ENCODE peak calls at places on chromosomes 6 and 20, in eight cellular contexts. One of them, this sample, is unnamed.

GRCh38 chr6:41371461-41371991 is 36.1 kb downstream of the NCR2 start:
- DNase-seq in pons: no peak
- DNase-seq in astrocyte of the hippocampus: peak; percentile 73
- DNase-seq in T-cell: no peak
- DNase-seq in epithelial cell of esophagus: peak; percentile 7
- DNase-seq in D721Med: no peak
- DNase-seq in EL: peak; percentile 66
- DNase-seq in NCI-H526: peak; percentile 73
- DNase-seq in this sample: no peak

GRCh38 chr6:149830731-149831379 is 33.3 kb downstream of the LRP11 start:
- DNase-seq in pons: peak; percentile 81
- DNase-seq in astrocyte of the hippocampus: peak; percentile 26
- DNase-seq in T-cell: no peak
- DNase-seq in epithelial cell of esophagus: no peak
- DNase-seq in D721Med: no peak
- DNase-seq in EL: peak; percentile 64
- DNase-seq in NCI-H526: no peak
- DNase-seq in this sample: no peak

GRCh38 chr6:109794201-109794926 is 103.3 kb downstream of the FIG4 start:
- DNase-seq in pons: no peak
- DNase-seq in astrocyte of the hippocampus: peak; percentile 36
- DNase-seq in T-cell: no peak
- DNase-seq in epithelial cell of esophagus: peak; percentile 55
- DNase-seq in D721Med: no peak
- DNase-seq in EL: peak; percentile 91
- DNase-seq in NCI-H526: no peak
- DNase-seq in this sample: no peak

GRCh38 chr20:4512891-4513550 is 208.7 kb upstream of the PRND start:
- DNase-seq in pons: no peak
- DNase-seq in astrocyte of the hippocampus: peak; percentile 88
- DNase-seq in T-cell: no peak
- DNase-seq in epithelial cell of esophagus: peak; percentile 92
- DNase-seq in D721Med: no peak
- DNase-seq in EL: peak; percentile 97
- DNase-seq in NCI-H526: no peak
- DNase-seq in this sample: no peak

GRCh38 chr6:111657146-111657545 is 51.5 kb upstream of the TRAF3IP2 start:
- DNase-seq in pons: no peak
- DNase-seq in astrocyte of the hippocampus: peak; percentile 53
- DNase-seq in T-cell: no peak
- DNase-seq in epithelial cell of esophagus: peak; percentile 61
- DNase-seq in D721Med: no peak
- DNase-seq in EL: peak; percentile 83
- DNase-seq in NCI-H526: no peak
- DNase-seq in this sample: no peak

GRCh38 chr6:125678601-125679000 is 70.8 kb upstream of the HEY2 start:
- DNase-seq in pons: peak; percentile 15
- DNase-seq in astrocyte of the hippocampus: no peak
- DNase-seq in T-cell: no peak
- DNase-seq in epithelial cell of esophagus: no peak
- DNase-seq in D721Med: no peak
- DNase-seq in EL: no peak
- DNase-seq in NCI-H526: no peak
- DNase-seq in this sample: no peak

GRCh38 chr20:32672982-32673727 is 586 bp downstream of the C20orf203 start:
- DNase-seq in pons: no peak
- DNase-seq in astrocyte of the hippocampus: no peak
- DNase-seq in T-cell: peak; percentile 29
- DNase-seq in epithelial cell of esophagus: no peak
- DNase-seq in D721Med: no peak
- DNase-seq in EL: no peak
- DNase-seq in NCI-H526: no peak
- DNase-seq in this sample: no peak

GRCh38 chr6:131038612-131039344 is 24.3 kb downstream of the EPB41L2 start:
- DNase-seq in pons: no peak
- DNase-seq in astrocyte of the hippocampus: no peak
- DNase-seq in T-cell: no peak
- DNase-seq in epithelial cell of esophagus: no peak
- DNase-seq in D721Med: no peak
- DNase-seq in EL: peak; percentile 38
- DNase-seq in NCI-H526: no peak
- DNase-seq in this sample: no peak

GRCh38 chr6:126976263-126976797 is 142.1 kb upstream of the RSPO3 start:
- DNase-seq in pons: no peak
- DNase-seq in astrocyte of the hippocampus: no peak
- DNase-seq in T-cell: no peak
- DNase-seq in epithelial cell of esophagus: no peak
- DNase-seq in D721Med: no peak
- DNase-seq in EL: no peak
- DNase-seq in NCI-H526: no peak
- DNase-seq in this sample: no peak

GRCh38 chr20:32112862-32113261 is 3.3 kb downstream of the TM9SF4 start:
- DNase-seq in pons: no peak
- DNase-seq in astrocyte of the hippocampus: no peak
- DNase-seq in T-cell: peak; percentile 9
- DNase-seq in epithelial cell of esophagus: peak; percentile 72
- DNase-seq in D721Med: no peak
- DNase-seq in EL: no peak
- DNase-seq in NCI-H526: no peak
- DNase-seq in this sample: no peak

GRCh38 chr20:43955244-43956191 is 40.9 kb downstream of the TOX2 start:
- DNase-seq in pons: no peak
- DNase-seq in astrocyte of the hippocampus: peak; percentile 87
- DNase-seq in T-cell: peak; percentile 25
- DNase-seq in epithelial cell of esophagus: peak; percentile 95
- DNase-seq in D721Med: no peak
- DNase-seq in EL: peak; percentile 97
- DNase-seq in NCI-H526: no peak
- DNase-seq in this sample: peak; percentile 29

GRCh38 chr20:48694466-48694865 is 133.3 kb downstream of the PREX1 start:
- DNase-seq in pons: no peak
- DNase-seq in astrocyte of the hippocampus: no peak
- DNase-seq in T-cell: no peak
- DNase-seq in epithelial cell of esophagus: no peak
- DNase-seq in D721Med: no peak
- DNase-seq in EL: no peak
- DNase-seq in NCI-H526: no peak
- DNase-seq in this sample: no peak

GRCh38 chr20:23433628-23434027 is 5.9 kb upstream of the CSTL1 start:
- DNase-seq in pons: no peak
- DNase-seq in astrocyte of the hippocampus: no peak
- DNase-seq in T-cell: no peak
- DNase-seq in epithelial cell of esophagus: no peak
- DNase-seq in D721Med: no peak
- DNase-seq in EL: no peak
- DNase-seq in NCI-H526: no peak
- DNase-seq in this sample: no peak

GRCh38 chr20:39855799-39856198 is 833.2 kb downstream of the MAFB start:
- DNase-seq in pons: no peak
- DNase-seq in astrocyte of the hippocampus: peak; percentile 32
- DNase-seq in T-cell: no peak
- DNase-seq in epithelial cell of esophagus: no peak
- DNase-seq in D721Med: no peak
- DNase-seq in EL: peak; percentile 66
- DNase-seq in NCI-H526: no peak
- DNase-seq in this sample: no peak

GRCh38 chr6:144346719-144347446 is 61.7 kb downstream of the UTRN start:
- DNase-seq in pons: no peak
- DNase-seq in astrocyte of the hippocampus: peak; percentile 79
- DNase-seq in T-cell: no peak
- DNase-seq in epithelial cell of esophagus: peak; percentile 86
- DNase-seq in D721Med: no peak
- DNase-seq in EL: peak; percentile 89
- DNase-seq in NCI-H526: no peak
- DNase-seq in this sample: no peak

GRCh38 chr20:38729767-38730166 is 5.5 kb downstream of the SLC32A1 start:
- DNase-seq in pons: no peak
- DNase-seq in astrocyte of the hippocampus: no peak
- DNase-seq in T-cell: no peak
- DNase-seq in epithelial cell of esophagus: no peak
- DNase-seq in D721Med: no peak
- DNase-seq in EL: no peak
- DNase-seq in NCI-H526: no peak
- DNase-seq in this sample: no peak

GRCh38 chr20:48416002-48416401 is 411.8 kb downstream of the PREX1 start:
- DNase-seq in pons: no peak
- DNase-seq in astrocyte of the hippocampus: no peak
- DNase-seq in T-cell: no peak
- DNase-seq in epithelial cell of esophagus: no peak
- DNase-seq in D721Med: no peak
- DNase-seq in EL: no peak
- DNase-seq in NCI-H526: no peak
- DNase-seq in this sample: no peak

GRCh38 chr6:157113389-157113788 is 209.9 kb downstream of the TMEM242 start:
- DNase-seq in pons: no peak
- DNase-seq in astrocyte of the hippocampus: no peak
- DNase-seq in T-cell: no peak
- DNase-seq in epithelial cell of esophagus: no peak
- DNase-seq in D721Med: no peak
- DNase-seq in EL: no peak
- DNase-seq in NCI-H526: no peak
- DNase-seq in this sample: no peak

GRCh38 chr6:134519456-134519855 is 201.5 kb upstream of the SGK1 start:
- DNase-seq in pons: peak; percentile 76
- DNase-seq in astrocyte of the hippocampus: no peak
- DNase-seq in T-cell: peak; percentile 64
- DNase-seq in epithelial cell of esophagus: no peak
- DNase-seq in D721Med: no peak
- DNase-seq in EL: no peak
- DNase-seq in NCI-H526: no peak
- DNase-seq in this sample: peak; percentile 7

GRCh38 chr6:122998403-122998965 is 2.4 kb downstream of the CLVS2 start:
- DNase-seq in pons: no peak
- DNase-seq in astrocyte of the hippocampus: no peak
- DNase-seq in T-cell: no peak
- DNase-seq in epithelial cell of esophagus: no peak
- DNase-seq in D721Med: no peak
- DNase-seq in EL: no peak
- DNase-seq in NCI-H526: no peak
- DNase-seq in this sample: no peak

GRCh38 chr20:44747166-44748004 is 1.7 kb downstream of the KCNK15 start:
- DNase-seq in pons: peak; percentile 56
- DNase-seq in astrocyte of the hippocampus: peak; percentile 91
- DNase-seq in T-cell: peak; percentile 47
- DNase-seq in epithelial cell of esophagus: peak; percentile 82
- DNase-seq in D721Med: peak; percentile 68
- DNase-seq in EL: peak; percentile 75
- DNase-seq in NCI-H526: peak; percentile 77
- DNase-seq in this sample: peak; percentile 34

GRCh38 chr6:125944434-125944816 is 12.1 kb upstream of the HINT3 start:
- DNase-seq in pons: peak; percentile 95
- DNase-seq in astrocyte of the hippocampus: peak; percentile 43
- DNase-seq in T-cell: no peak
- DNase-seq in epithelial cell of esophagus: peak; percentile 77
- DNase-seq in D721Med: no peak
- DNase-seq in EL: peak; percentile 50
- DNase-seq in NCI-H526: no peak
- DNase-seq in this sample: no peak

GRCh38 chr6:36204068-36204753 is 7.7 kb downstream of the BRPF3 start:
- DNase-seq in pons: no peak
- DNase-seq in astrocyte of the hippocampus: no peak
- DNase-seq in T-cell: peak; percentile 72
- DNase-seq in epithelial cell of esophagus: no peak
- DNase-seq in D721Med: no peak
- DNase-seq in EL: no peak
- DNase-seq in NCI-H526: no peak
- DNase-seq in this sample: peak; percentile 35

GRCh38 chr6:14799928-14800327 is 445.9 kb upstream of the JARID2 start:
- DNase-seq in pons: peak; percentile 84
- DNase-seq in astrocyte of the hippocampus: peak; percentile 59
- DNase-seq in T-cell: no peak
- DNase-seq in epithelial cell of esophagus: peak; percentile 76
- DNase-seq in D721Med: no peak
- DNase-seq in EL: peak; percentile 68
- DNase-seq in NCI-H526: peak; percentile 45
- DNase-seq in this sample: no peak

GRCh38 chr6:30556964-30557682 is at the start of gene PRR3:
- DNase-seq in pons: peak; percentile 96
- DNase-seq in astrocyte of the hippocampus: peak; percentile 91
- DNase-seq in T-cell: peak; percentile 78
- DNase-seq in epithelial cell of esophagus: peak; percentile 53
- DNase-seq in D721Med: no peak
- DNase-seq in EL: peak; percentile 90
- DNase-seq in NCI-H526: peak; percentile 86
- DNase-seq in this sample: peak; percentile 67

GRCh38 chr6:51322505-51322904 is 503.8 kb downstream of the TFAP2B start:
- DNase-seq in pons: no peak
- DNase-seq in astrocyte of the hippocampus: no peak
- DNase-seq in T-cell: no peak
- DNase-seq in epithelial cell of esophagus: peak; percentile 21
- DNase-seq in D721Med: no peak
- DNase-seq in EL: no peak
- DNase-seq in NCI-H526: no peak
- DNase-seq in this sample: no peak

GRCh38 chr20:49583669-49584417 is 15.9 kb upstream of the PTGIS start:
- DNase-seq in pons: no peak
- DNase-seq in astrocyte of the hippocampus: peak; percentile 87
- DNase-seq in T-cell: no peak
- DNase-seq in epithelial cell of esophagus: no peak
- DNase-seq in D721Med: no peak
- DNase-seq in EL: peak; percentile 70
- DNase-seq in NCI-H526: no peak
- DNase-seq in this sample: no peak

GRCh38 chr6:7561153-7561964 is 19.9 kb downstream of the DSP start:
- DNase-seq in pons: no peak
- DNase-seq in astrocyte of the hippocampus: no peak
- DNase-seq in T-cell: no peak
- DNase-seq in epithelial cell of esophagus: peak; percentile 88
- DNase-seq in D721Med: no peak
- DNase-seq in EL: no peak
- DNase-seq in NCI-H526: peak; percentile 97
- DNase-seq in this sample: no peak

GRCh38 chr6:97175806-97176205 is 107.2 kb downstream of the MMS22L start:
- DNase-seq in pons: no peak
- DNase-seq in astrocyte of the hippocampus: no peak
- DNase-seq in T-cell: no peak
- DNase-seq in epithelial cell of esophagus: no peak
- DNase-seq in D721Med: no peak
- DNase-seq in EL: no peak
- DNase-seq in NCI-H526: no peak
- DNase-seq in this sample: no peak

This sample was measured in effector CD4-positive, alpha-beta T cell.